ENCODE peak calls at places on chromosome 15, in five cellular contexts. J is A673, N is endodermal cell, W is fibroblast of lung, C is IMR-90. R is an unnamed sample.

GRCh38 chr15:32952901-32953889 is 235.4 kb downstream of the GREM1 start:
- DNase-seq in J (no peak), N (peak; percentile 49), W (peak; percentile 60), C (peak; percentile 59), R (no peak)

GRCh38 chr15:26711445-26711844 is 61.4 kb downstream of the GABRB3 start:
- DNase-seq in J (no peak), N (peak; percentile 71), W (no peak), C (no peak), R (no peak)

GRCh38 chr15:66931768-66932633 is 133.4 kb upstream of the SMAD3 start:
- DNase-seq in J (peak; percentile 63), N (peak; percentile 67), W (peak; percentile 34), C (peak; percentile 63), R (no peak)

GRCh38 chr15:67501836-67502461 is 19.0 kb upstream of the C15orf61 start:
- DNase-seq in J (peak; percentile 16), N (no peak), W (no peak), C (no peak), R (no peak)

GRCh38 chr15:63202858-63203257 is 13.5 kb downstream of the RAB8B start:
- DNase-seq in J (no peak), N (no peak), W (no peak), C (no peak), R (no peak)

GRCh38 chr15:70329179-70329578 is 231.5 kb upstream of the TLE3 start:
- DNase-seq in J (no peak), N (peak; percentile 18), W (no peak), C (no peak), R (no peak)

GRCh38 chr15:68409736-68410370 is 22.1 kb downstream of the ITGA11 start:
- DNase-seq in J (no peak), N (peak; percentile 12), W (no peak), C (no peak), R (no peak)

GRCh38 chr15:65396283-65396964 is 18.6 kb upstream of the IGDCC3 start:
- DNase-seq in J (no peak), N (peak; percentile 63), W (no peak), C (no peak), R (no peak)

GRCh38 chr15:66172339-66172980 is 81.1 kb downstream of the MEGF11 start:
- DNase-seq in J (no peak), N (peak; percentile 69), W (no peak), C (no peak), R (peak; percentile 86)

GRCh38 chr15:64701051-64701450 is 74.3 kb downstream of the RBPMS2 start:
- DNase-seq in J (no peak), N (no peak), W (no peak), C (no peak), R (no peak)

GRCh38 chr15:66966256-66966655 is 99.1 kb upstream of the SMAD3 start:
- DNase-seq in J (no peak), N (no peak), W (no peak), C (no peak), R (no peak)

GRCh38 chr15:89395996-89396395 is 61.4 kb upstream of the POLG start:
- DNase-seq in J (no peak), N (no peak), W (no peak), C (no peak), R (no peak)

GRCh38 chr15:46956456-46956855 is 760.8 kb upstream of the SEMA6D start:
- DNase-seq in J (no peak), N (no peak), W (no peak), C (no peak), R (no peak)

GRCh38 chr15:80252281-80252619 is 237 bp upstream of the CTXND1 start:
- DNase-seq in J (no peak), N (no peak), W (no peak), C (no peak), R (no peak)

GRCh38 chr15:38593523-38593922 is 28.9 kb upstream of the RASGRP1 start:
- DNase-seq in J (no peak), N (no peak), W (no peak), C (no peak), R (no peak)

GRCh38 chr15:61598655-61599054 is 369.6 kb upstream of the RORA start:
- DNase-seq in J (no peak), N (no peak), W (no peak), C (no peak), R (no peak)

GRCh38 chr15:52360229-52361203 is 64.9 kb upstream of the MYO5C start:
- DNase-seq in J (no peak), N (no peak), W (no peak), C (no peak), R (peak; percentile 14)

GRCh38 chr15:91102546-91103330 is 2.7 kb downstream of the SV2B start:
- DNase-seq in J (no peak), N (no peak), W (no peak), C (no peak), R (no peak)

GRCh38 chr15:31828594-31828993 is 201.7 kb upstream of the CHRNA7 start:
- DNase-seq in J (no peak), N (no peak), W (no peak), C (no peak), R (no peak)

GRCh38 chr15:78322724-78323395 is 17.3 kb upstream of the CRABP1 start:
- DNase-seq in J (no peak), N (no peak), W (no peak), C (no peak), R (no peak)

GRCh38 chr15:83913034-83913632 is 259.2 kb downstream of the ADAMTSL3 start:
- DNase-seq in J (no peak), N (no peak), W (no peak), C (no peak), R (no peak)

GRCh38 chr15:89333959-89334509 is 590 bp downstream of the POLG start:
- DNase-seq in J (no peak), N (no peak), W (no peak), C (no peak), R (no peak)

DNA sequence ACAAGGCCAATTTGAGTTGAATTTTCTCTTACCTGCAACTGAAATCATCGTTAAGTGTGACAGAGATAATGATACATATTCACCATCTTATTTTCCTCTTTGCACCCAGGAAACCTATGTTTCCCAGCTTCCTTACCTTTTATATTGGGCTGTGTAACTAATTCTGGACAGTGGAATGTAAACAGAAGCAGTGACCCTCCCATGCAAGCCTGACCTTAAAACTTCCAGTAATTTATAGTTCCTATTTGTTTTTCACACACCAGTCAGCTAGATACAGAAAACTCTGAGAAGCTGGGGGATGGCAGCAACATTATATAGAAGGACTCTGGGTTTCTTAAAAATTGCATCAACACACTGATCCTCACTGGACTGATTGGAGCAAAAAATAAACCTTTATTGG is 4.5 kb upstream of the ZNF280D start:
- DNase-seq in J (no peak), N (no peak), W (no peak), C (no peak), R (no peak)
- H3K27ac ChIP-seq in J (no peak overlapping the region), N (no peak overlapping the region), W (no peak overlapping the region), C (no peak overlapping the region), R (no peak overlapping the region)

GRCh38 chr15:73928241-73928579 is 1.9 kb downstream of the LOXL1 start:
- DNase-seq in J (no peak), N (no peak), W (no peak), C (no peak), R (no peak)

GRCh38 chr15:73927476-73928240 is 1.4 kb downstream of the LOXL1 start:
- DNase-seq in J (peak; percentile 73), N (peak; percentile 89), W (peak; percentile 48), C (peak; percentile 51), R (peak; percentile 73)

GRCh38 chr15:73930371-73930770 is 4.1 kb downstream of the LOXL1 start:
- DNase-seq in J (no peak), N (no peak), W (peak; percentile 76), C (peak; percentile 93), R (no peak)

GRCh38 chr15:73930790-73931281 is 4.6 kb downstream of the LOXL1 start:
- DNase-seq in J (no peak), N (no peak), W (peak; percentile 64), C (peak; percentile 55), R (no peak)

DNA sequence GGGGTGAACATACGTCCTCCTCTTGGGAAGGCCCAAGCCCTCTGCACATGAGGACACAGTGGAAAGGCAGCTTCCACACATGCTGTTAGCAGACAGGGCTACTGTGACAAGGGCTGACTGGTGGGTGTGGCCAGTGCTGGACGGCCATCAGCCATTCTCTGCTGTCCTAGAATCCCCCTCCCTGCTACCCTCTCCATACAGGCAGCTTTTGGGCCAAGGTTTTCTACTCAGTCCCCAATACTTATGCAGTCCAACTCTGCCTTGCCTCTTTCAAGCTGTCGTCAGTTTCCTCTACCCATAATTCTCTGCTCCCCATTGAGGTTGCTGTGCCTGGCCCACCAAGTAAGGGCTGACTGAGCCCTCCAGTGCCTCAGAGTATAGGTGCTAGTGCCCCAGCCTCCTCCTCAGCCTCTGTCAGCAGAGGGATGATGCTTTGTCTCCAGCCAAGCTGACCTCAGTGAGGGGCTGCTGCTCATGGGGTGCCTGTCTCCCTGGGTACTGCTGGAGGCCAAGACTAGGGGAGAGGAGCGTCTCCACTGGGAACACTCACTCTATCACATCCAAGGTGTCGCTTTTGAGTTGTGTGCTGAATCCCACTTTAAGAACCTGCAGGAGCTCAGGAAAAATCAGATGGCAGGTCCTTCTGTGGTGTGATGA is 2.8 kb downstream of the LOXL1 start:
- DNase-seq in J (no peak), N (no peak), W (no peak), C (no peak), R (peak; percentile 69)
- H3K4me3 ChIP-seq in J (peak overlapping the region; percentile 86), N (no peak overlapping the region), W (peak overlapping the region; percentile 85), C (peak overlapping the region; percentile 16), R (peak overlapping the region; percentile 89)

DNA sequence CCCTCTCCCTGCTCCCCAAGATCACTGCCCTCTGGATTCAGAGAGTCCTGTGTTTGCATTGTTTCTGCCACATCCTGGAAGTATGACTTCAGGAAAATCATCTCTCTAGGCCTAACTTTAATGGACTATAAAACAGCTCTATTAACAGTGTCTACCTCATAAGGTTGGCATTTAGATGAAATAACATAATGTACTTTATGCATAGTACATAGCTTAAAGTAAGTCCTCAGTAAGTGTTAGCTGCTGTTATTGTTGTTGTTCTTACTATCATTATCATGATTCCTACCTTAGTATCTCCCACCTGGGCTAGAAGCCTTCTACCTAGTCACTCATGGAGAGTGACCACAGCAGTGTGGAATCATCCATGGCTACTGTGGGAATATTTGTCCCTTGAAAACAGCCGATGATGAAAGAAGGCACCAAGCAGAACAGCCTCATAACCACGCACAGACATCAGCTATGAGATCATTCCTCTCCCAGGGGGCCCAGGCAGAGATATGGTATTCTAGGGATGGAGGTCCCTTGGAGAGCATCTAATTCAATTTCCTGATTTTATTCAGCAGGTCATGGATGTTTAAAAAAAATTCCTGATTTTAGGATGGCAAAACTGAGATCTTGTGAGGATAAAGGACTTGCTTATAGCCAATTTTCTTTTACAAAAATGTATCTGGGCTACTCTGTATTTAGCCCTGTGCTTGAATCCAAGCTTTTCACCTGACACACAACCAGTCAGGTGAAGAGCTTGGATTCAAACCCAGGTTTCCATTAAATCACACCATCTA is 1.9 kb downstream of the FSD2 start:
- DNase-seq in J (no peak), N (no peak), W (no peak), C (peak; percentile 15), R (no peak)
- H3K27me3 ChIP-seq in J (peaks cover 4% of the 10 kb centered on the region), N (peaks cover 58% of the 10 kb centered on the region), W (peaks cover 17% of the 10 kb centered on the region), C (peaks cover 19% of the 10 kb centered on the region), R (no peaks in the 10 kb centered on the region)

GRCh38 chr15:60424006-60424405 is 26.2 kb upstream of the ANXA2 start:
- DNase-seq in J (no peak), N (no peak), W (no peak), C (no peak), R (no peak)

GRCh38 chr15:60420322-60420721 is 22.5 kb upstream of the ANXA2 start:
- DNase-seq in J (no peak), N (no peak), W (no peak), C (no peak), R (no peak)

GRCh38 chr15:60419752-60420151 is 22.0 kb upstream of the ANXA2 start:
- DNase-seq in J (no peak), N (no peak), W (peak; percentile 55), C (peak; percentile 51), R (no peak)

GRCh38 chr15:60423540-60423939 is 25.8 kb upstream of the ANXA2 start:
- DNase-seq in J (peak; percentile 75), N (peak; percentile 49), W (peak; percentile 89), C (peak; percentile 92), R (no peak)

GRCh38 chr15:60421544-60421943 is 23.8 kb upstream of the ANXA2 start:
- DNase-seq in J (no peak), N (no peak), W (peak; percentile 91), C (peak; percentile 89), R (no peak)
- H3K27ac ChIP-seq in J (no peak overlapping the region), N (no peak overlapping the region), W (no peak overlapping the region), C (no peak overlapping the region), R (no peak overlapping the region)

R was measured in WERI-Rb-1.